ENCODE peak calls at places on chromosomes 3 and 15, in six cellular contexts. I, D, L, S, E and A are unnamed samples.
A peak's percentile ranks its signal among the peaks of the same experiment; 100 is the strongest.

GRCh38 chr3:36894924-36895323 is 49.9 kb downstream of the TRANK1 start:
- DNase-seq in I (no peak), D (no peak), L (no peak), S (no peak), E (no peak), A (no peak)

GRCh38 chr3:113249601-113250000 is 38.2 kb downstream of the BOC start:
- DNase-seq in E (no peak), S (no peak), L (no peak), I (no peak), D (no peak), A (no peak)

GRCh38 chr3:53807117-53807521 is 39.1 kb downstream of the CHDH start:
- DNase-seq in D (no peak), E (no peak), S (no peak), I (no peak), L (no peak), A (peak; percentile 36)

GRCh38 chr3:143429628-143430514 is 310.3 kb downstream of the CHST2 start:
- DNase-seq in E (no peak), D (no peak), I (no peak), L (no peak), S (no peak), A (no peak)

GRCh38 chr3:111351334-111351733 is 190.7 kb upstream of the CD96 start:
- DNase-seq in D (no peak), L (no peak), S (no peak), E (no peak), I (no peak), A (no peak)

GRCh38 chr3:56878046-56878445 is 76.3 kb upstream of the ARHGEF3 start:
- DNase-seq in L (no peak), I (no peak), D (peak; percentile 75), S (peak; percentile 79), E (no peak), A (no peak)

GRCh38 chr3:5709704-5710103 is 522.2 kb downstream of the EDEM1 start:
- DNase-seq in I (no peak), L (no peak), D (no peak), S (no peak), E (no peak), A (no peak)

GRCh38 chr3:150232992-150233451 is 175.1 kb upstream of the TSC22D2 start:
- DNase-seq in I (no peak), E (peak; percentile 62), S (peak; percentile 81), D (no peak), L (peak; percentile 71), A (no peak)

GRCh38 chr3:155325263-155325835 is 31.9 kb upstream of the STRIT1 start:
- DNase-seq in E (no peak), S (no peak), D (no peak), I (no peak), L (no peak), A (no peak)

GRCh38 chr15:100715571-100716455 is 113.4 kb downstream of the ASB7 start:
- DNase-seq in S (no peak), L (no peak), I (no peak), D (no peak), E (peak; percentile 62), A (no peak)

GRCh38 chr3:71688121-71688520 is 37.1 kb downstream of the EIF4E3 start:
- DNase-seq in I (no peak), L (no peak), E (no peak), D (peak; percentile 24), S (no peak), A (no peak)

GRCh38 chr3:127800508-127800907 is 21.8 kb downstream of the MGLL start:
- DNase-seq in I (no peak), S (no peak), L (no peak), D (peak; percentile 82), E (no peak), A (no peak)

GRCh38 chr3:178238179-178238578 is 298.1 kb upstream of the KCNMB2 start:
- DNase-seq in E (no peak), L (no peak), I (no peak), D (no peak), S (no peak), A (no peak)

GRCh38 chr3:194964809-194965208 is 279.1 kb downstream of the FAM43A start:
- DNase-seq in I (no peak), S (no peak), D (no peak), E (no peak), L (no peak), A (no peak)

GRCh38 chr3:101884776-101885175 is 35.5 kb downstream of the NFKBIZ start:
- DNase-seq in E (no peak), S (no peak), I (no peak), L (no peak), D (no peak), A (no peak)

GRCh38 chr3:184636774-184637316 is 75.0 kb downstream of the MAGEF1 start:
- DNase-seq in I (no peak), D (peak; percentile 92), L (peak; percentile 29), E (no peak), S (peak; percentile 59), A (no peak)

GRCh38 chr3:133531981-133532380 is 41.5 kb upstream of the CDV3 start:
- DNase-seq in L (no peak), D (no peak), E (no peak), S (peak; percentile 89), I (no peak), A (no peak)

GRCh38 chr3:184663756-184664155 is 48.1 kb downstream of the MAGEF1 start:
- DNase-seq in S (no peak), I (no peak), L (no peak), E (no peak), D (no peak), A (no peak)

GRCh38 chr3:124774305-124774673 is 44.0 kb downstream of the UMPS start:
- DNase-seq in L (no peak), E (no peak), S (peak; percentile 82), D (no peak), I (no peak), A (peak; percentile 58)

GRCh38 chr15:70231484-70231883 is 133.8 kb upstream of the TLE3 start:
- DNase-seq in D (no peak), E (no peak), L (no peak), I (no peak), S (no peak), A (no peak)

GRCh38 chr3:34235096-34235495 is 436.7 kb downstream of the PDCD6IP start:
- DNase-seq in I (no peak), E (no peak), D (no peak), S (no peak), L (no peak), A (no peak)

GRCh38 chr15:98853593-98854420 is 153.8 kb downstream of the PGPEP1L start:
- DNase-seq in E (no peak), I (no peak), L (peak; percentile 22), S (peak; percentile 31), D (no peak), A (no peak)

GRCh38 chr15:55530861-55531313 is 22.9 kb upstream of the DNAAF4 start:
- DNase-seq in L (no peak), I (peak; percentile 15), S (peak; percentile 44), D (no peak), E (no peak), A (no peak)

GRCh38 chr15:37101634-37102314 is 1.4 kb upstream of the MEIS2 start:
- DNase-seq in D (peak; percentile 37), L (peak; percentile 85), I (peak; percentile 60), S (peak; percentile 86), E (peak; percentile 81), A (peak; percentile 83)

GRCh38 chr15:43958894-43959330 is 132.1 kb downstream of the WDR76 start:
- DNase-seq in L (no peak), E (no peak), S (peak; percentile 52), D (no peak), I (no peak), A (no peak)

GRCh38 chr3:23183731-23184130 is 19.4 kb upstream of the UBE2E2 start:
- DNase-seq in E (no peak), I (peak; percentile 55), S (peak; percentile 75), D (no peak), L (no peak), A (no peak)

GRCh38 chr3:134357914-134358811 is 16.1 kb downstream of the AMOTL2 start:
- DNase-seq in L (no peak), E (no peak), D (no peak), S (peak; percentile 95), I (peak; percentile 61), A (peak; percentile 73)

GRCh38 chr3:140913728-140914127 is 27.9 kb upstream of the SLC25A36 start:
- DNase-seq in I (no peak), S (no peak), L (no peak), E (no peak), D (no peak), A (no peak)

GRCh38 chr15:32669870-32670623 is 28.5 kb downstream of the SCG5 start:
- DNase-seq in L (peak; percentile 21), E (no peak), D (no peak), I (no peak), S (peak; percentile 73), A (no peak)

GRCh38 chr3:127061641-127062040 is 78.7 kb downstream of the PLXNA1 start:
- DNase-seq in L (no peak), S (no peak), E (no peak), I (no peak), D (no peak), A (no peak)

GRCh38 chr3:141489184-141489583 is 2.4 kb downstream of the RASA2 start:
- DNase-seq in D (peak; percentile 70), E (no peak), S (no peak), L (no peak), I (no peak), A (no peak)

GRCh38 chr15:23081271-23081670 is 41.9 kb upstream of the TUBGCP5 start:
- DNase-seq in I (no peak), L (no peak), E (no peak), D (no peak), S (no peak), A (no peak)

GRCh38 chr3:32347286-32348125 is 44.1 kb upstream of the CMTM7 start:
- DNase-seq in D (no peak), L (no peak), E (peak; percentile 61), I (no peak), S (peak; percentile 68), A (no peak)

GRCh38 chr15:90037510-90037860 is 36.4 kb downstream of the ZNF710 start:
- DNase-seq in D (no peak), L (no peak), I (no peak), E (no peak), S (peak; percentile 61), A (no peak)

GRCh38 chr3:120113128-120114116 is 19.2 kb upstream of the GSK3B start:
- DNase-seq in L (no peak), S (peak; percentile 36), E (no peak), D (no peak), I (peak; percentile 45), A (no peak)

GRCh38 chr3:50483374-50483773 is 20.1 kb downstream of the CACNA2D2 start:
- DNase-seq in D (no peak), E (no peak), S (no peak), I (no peak), L (peak; percentile 65), A (no peak)

GRCh38 chr3:23161308-23161707 is 41.8 kb upstream of the UBE2E2 start:
- DNase-seq in D (no peak), I (no peak), E (no peak), L (no peak), S (no peak), A (no peak)